ENCODE peak calls at places on chromosomes 1 and 21, in seven cellular contexts. One of them, this sample, is unnamed.

GRCh38 chr1:193322218-193322617 is 135.8 kb upstream of the B3GALT2 start:
- DNase-seq in fibroblast of pulmonary artery: peak
- DNase-seq in fibroblast of mammary gland: peak
- DNase-seq in tibial artery: no peak
- DNase-seq in right lobe of liver: no peak
- DNase-seq in cardiac muscle cell: peak
- DNase-seq in psoas muscle: no peak
- DNase-seq in this sample: peak

GRCh38 chr1:119870917-119871486 is 25.3 kb downstream of the ADAM30 start:
- DNase-seq in fibroblast of pulmonary artery: peak
- DNase-seq in fibroblast of mammary gland: peak
- DNase-seq in tibial artery: peak
- DNase-seq in right lobe of liver: peak
- DNase-seq in cardiac muscle cell: peak
- DNase-seq in psoas muscle: peak
- DNase-seq in this sample: peak

GRCh38 chr1:212518188-212518951 is 85.7 kb downstream of the NENF start:
- DNase-seq in fibroblast of pulmonary artery: peak
- DNase-seq in fibroblast of mammary gland: peak
- DNase-seq in tibial artery: peak
- DNase-seq in right lobe of liver: peak
- DNase-seq in cardiac muscle cell: peak
- DNase-seq in psoas muscle: peak
- DNase-seq in this sample: peak

GRCh38 chr1:43978264-43978550 is 803 bp upstream of the B4GALT2 start:
- DNase-seq in fibroblast of pulmonary artery: no peak
- DNase-seq in fibroblast of mammary gland: no peak
- DNase-seq in tibial artery: no peak
- DNase-seq in right lobe of liver: peak
- DNase-seq in cardiac muscle cell: no peak
- DNase-seq in psoas muscle: no peak
- DNase-seq in this sample: no peak

GRCh38 chr21:42155045-42155855 is 63.7 kb upstream of the ABCG1 start:
- DNase-seq in fibroblast of pulmonary artery: no peak
- DNase-seq in fibroblast of mammary gland: no peak
- DNase-seq in tibial artery: no peak
- DNase-seq in right lobe of liver: no peak
- DNase-seq in cardiac muscle cell: no peak
- DNase-seq in psoas muscle: no peak
- DNase-seq in this sample: no peak

GRCh38 chr1:3597599-3597964 is 13.7 kb downstream of the MEGF6 start:
- DNase-seq in fibroblast of pulmonary artery: no peak
- DNase-seq in fibroblast of mammary gland: no peak
- DNase-seq in tibial artery: no peak
- DNase-seq in right lobe of liver: no peak
- DNase-seq in cardiac muscle cell: no peak
- DNase-seq in psoas muscle: no peak
- DNase-seq in this sample: no peak

GRCh38 chr1:171501305-171502021 is 16.1 kb downstream of the PRRC2C start:
- DNase-seq in fibroblast of pulmonary artery: no peak
- DNase-seq in fibroblast of mammary gland: no peak
- DNase-seq in tibial artery: no peak
- DNase-seq in right lobe of liver: no peak
- DNase-seq in cardiac muscle cell: no peak
- DNase-seq in psoas muscle: no peak
- DNase-seq in this sample: no peak

GRCh38 chr1:20072771-20073170 is 2.8 kb downstream of the PLA2G5 start:
- DNase-seq in fibroblast of pulmonary artery: no peak
- DNase-seq in fibroblast of mammary gland: no peak
- DNase-seq in tibial artery: no peak
- DNase-seq in right lobe of liver: no peak
- DNase-seq in cardiac muscle cell: no peak
- DNase-seq in psoas muscle: no peak
- DNase-seq in this sample: no peak

GRCh38 chr21:15826908-15827601 is 97.3 kb downstream of the USP25 start:
- DNase-seq in fibroblast of pulmonary artery: no peak
- DNase-seq in fibroblast of mammary gland: no peak
- DNase-seq in tibial artery: no peak
- DNase-seq in right lobe of liver: no peak
- DNase-seq in cardiac muscle cell: no peak
- DNase-seq in psoas muscle: peak
- DNase-seq in this sample: no peak

GRCh38 chr1:160612613-160613218 is 33.4 kb upstream of the CD84 start:
- DNase-seq in fibroblast of pulmonary artery: no peak
- DNase-seq in fibroblast of mammary gland: no peak
- DNase-seq in tibial artery: no peak
- DNase-seq in right lobe of liver: no peak
- DNase-seq in cardiac muscle cell: no peak
- DNase-seq in psoas muscle: no peak
- DNase-seq in this sample: no peak

GRCh38 chr1:10186453-10187319 is 23.7 kb upstream of the KIF1B start:
- DNase-seq in fibroblast of pulmonary artery: no peak
- DNase-seq in fibroblast of mammary gland: peak
- DNase-seq in tibial artery: no peak
- DNase-seq in right lobe of liver: no peak
- DNase-seq in cardiac muscle cell: no peak
- DNase-seq in psoas muscle: no peak
- DNase-seq in this sample: no peak

GRCh38 chr21:15096146-15096545 is 31.3 kb upstream of the NRIP1 start:
- DNase-seq in fibroblast of pulmonary artery: no peak
- DNase-seq in fibroblast of mammary gland: no peak
- DNase-seq in tibial artery: no peak
- DNase-seq in right lobe of liver: no peak
- DNase-seq in cardiac muscle cell: no peak
- DNase-seq in psoas muscle: no peak
- DNase-seq in this sample: no peak

GRCh38 chr1:22808186-22808845 is 97.7 kb downstream of the EPHB2 start:
- DNase-seq in fibroblast of pulmonary artery: peak
- DNase-seq in fibroblast of mammary gland: peak
- DNase-seq in tibial artery: no peak
- DNase-seq in right lobe of liver: no peak
- DNase-seq in cardiac muscle cell: peak
- DNase-seq in psoas muscle: no peak
- DNase-seq in this sample: no peak

GRCh38 chr1:176058686-176059085 is 148.4 kb downstream of the COP1 start:
- DNase-seq in fibroblast of pulmonary artery: no peak
- DNase-seq in fibroblast of mammary gland: no peak
- DNase-seq in tibial artery: no peak
- DNase-seq in right lobe of liver: no peak
- DNase-seq in cardiac muscle cell: no peak
- DNase-seq in psoas muscle: no peak
- DNase-seq in this sample: no peak

GRCh38 chr1:25253911-25254310 is 6.7 kb upstream of the RSRP1 start:
- DNase-seq in fibroblast of pulmonary artery: no peak
- DNase-seq in fibroblast of mammary gland: no peak
- DNase-seq in tibial artery: no peak
- DNase-seq in right lobe of liver: no peak
- DNase-seq in cardiac muscle cell: no peak
- DNase-seq in psoas muscle: no peak
- DNase-seq in this sample: peak

GRCh38 chr1:112866151-112866550 is 89.8 kb downstream of the SLC16A1 start:
- DNase-seq in fibroblast of pulmonary artery: peak
- DNase-seq in fibroblast of mammary gland: peak
- DNase-seq in tibial artery: no peak
- DNase-seq in right lobe of liver: no peak
- DNase-seq in cardiac muscle cell: peak
- DNase-seq in psoas muscle: no peak
- DNase-seq in this sample: peak

DNA sequence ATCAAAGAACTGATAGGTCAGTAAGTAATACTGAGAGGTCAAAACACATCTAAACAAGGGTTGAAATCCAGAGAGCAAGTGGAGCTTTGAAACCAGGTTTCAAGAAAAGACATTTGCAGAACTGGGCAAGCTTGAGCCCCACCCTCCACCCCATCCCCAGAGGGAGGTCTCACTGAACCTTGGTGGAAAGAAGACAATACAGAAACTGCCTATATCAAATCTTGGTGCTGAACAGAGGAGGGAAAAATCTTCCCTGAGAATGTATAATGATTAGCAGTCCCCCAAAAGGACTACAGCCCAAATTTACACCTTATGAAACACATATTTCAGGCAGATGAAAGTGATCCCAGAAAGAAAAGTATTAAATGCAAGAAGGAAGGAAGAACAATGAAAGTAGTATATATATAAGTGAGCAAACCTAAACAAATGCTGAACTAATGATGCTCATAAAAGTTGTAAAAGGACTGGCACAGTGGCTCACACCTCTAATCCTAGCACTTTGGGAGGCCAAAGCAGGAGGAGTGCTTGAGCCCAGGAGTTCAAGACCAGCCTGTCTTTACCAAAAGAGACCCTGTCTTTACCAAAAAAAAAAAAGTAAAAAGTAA is 12.4 kb downstream of the ZBTB17 start:
- DNase-seq in fibroblast of pulmonary artery: no peak
- DNase-seq in fibroblast of mammary gland: no peak
- DNase-seq in tibial artery: no peak
- DNase-seq in right lobe of liver: no peak
- DNase-seq in cardiac muscle cell: no peak
- DNase-seq in psoas muscle: no peak
- DNase-seq in this sample: no peak
- H3K4me3 ChIP-seq in fibroblast of pulmonary artery: no peak
- H3K4me3 ChIP-seq in fibroblast of mammary gland: no peak
- H3K4me3 ChIP-seq in tibial artery: no peak
- H3K4me3 ChIP-seq in right lobe of liver: no peak
- H3K4me3 ChIP-seq in cardiac muscle cell: no peak
- H3K4me3 ChIP-seq in psoas muscle: no peak
- H3K4me3 ChIP-seq in this sample: no peak

GRCh38 chr1:183238071-183238470 is 52.0 kb downstream of the LAMC2 start:
- DNase-seq in fibroblast of pulmonary artery: no peak
- DNase-seq in fibroblast of mammary gland: peak
- DNase-seq in tibial artery: no peak
- DNase-seq in right lobe of liver: no peak
- DNase-seq in cardiac muscle cell: peak
- DNase-seq in psoas muscle: no peak
- DNase-seq in this sample: peak

GRCh38 chr1:183237046-183237445 is 51.0 kb downstream of the LAMC2 start:
- DNase-seq in fibroblast of pulmonary artery: no peak
- DNase-seq in fibroblast of mammary gland: no peak
- DNase-seq in tibial artery: no peak
- DNase-seq in right lobe of liver: no peak
- DNase-seq in cardiac muscle cell: no peak
- DNase-seq in psoas muscle: no peak
- DNase-seq in this sample: no peak

GRCh38 chr1:183239793-183240625 is 53.9 kb downstream of the LAMC2 start:
- DNase-seq in fibroblast of pulmonary artery: no peak
- DNase-seq in fibroblast of mammary gland: no peak
- DNase-seq in tibial artery: no peak
- DNase-seq in right lobe of liver: no peak
- DNase-seq in cardiac muscle cell: peak
- DNase-seq in psoas muscle: peak
- DNase-seq in this sample: no peak

GRCh38 chr1:183241446-183241845 is 55.4 kb downstream of the LAMC2 start:
- DNase-seq in fibroblast of pulmonary artery: no peak
- DNase-seq in fibroblast of mammary gland: peak
- DNase-seq in tibial artery: no peak
- DNase-seq in right lobe of liver: no peak
- DNase-seq in cardiac muscle cell: peak
- DNase-seq in psoas muscle: no peak
- DNase-seq in this sample: peak

DNA sequence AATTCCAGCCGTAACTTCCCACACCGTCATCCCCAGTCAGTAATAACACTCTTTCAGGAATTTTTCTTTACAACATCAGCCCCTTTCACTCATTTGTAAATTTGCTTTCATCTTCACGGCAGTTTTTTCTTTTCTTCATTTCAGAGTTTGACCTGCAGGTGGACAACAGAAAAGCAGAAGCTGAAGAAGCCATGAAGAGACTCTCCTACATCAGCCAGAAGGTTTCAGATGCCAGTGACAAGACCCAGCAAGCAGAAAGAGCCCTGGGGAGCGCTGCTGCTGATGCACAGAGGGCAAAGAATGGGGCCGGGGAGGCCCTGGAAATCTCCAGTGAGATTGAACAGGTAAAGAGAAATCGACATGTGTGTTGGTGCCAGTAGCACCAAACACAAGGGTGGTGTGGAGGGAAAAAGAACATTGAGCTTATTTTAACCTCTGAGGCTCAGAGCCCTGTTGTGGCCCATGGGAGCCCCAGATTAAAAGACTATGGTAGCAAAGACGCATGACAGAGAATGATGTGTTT is 53.2 kb downstream of the LAMC2 start:
- DNase-seq in fibroblast of pulmonary artery: no peak
- DNase-seq in fibroblast of mammary gland: no peak
- DNase-seq in tibial artery: no peak
- DNase-seq in right lobe of liver: no peak
- DNase-seq in cardiac muscle cell: no peak
- DNase-seq in psoas muscle: no peak
- DNase-seq in this sample: no peak
- TF ChIP-seq CTCF in fibroblast of pulmonary artery: no peak
- TF ChIP-seq CTCF in fibroblast of mammary gland: no peak
- TF ChIP-seq CTCF in tibial artery: no peak
- TF ChIP-seq CTCF in right lobe of liver: no peak
- TF ChIP-seq CTCF in cardiac muscle cell: no peak
- TF ChIP-seq CTCF in psoas muscle: no peak
- TF ChIP-seq CTCF in this sample: no peak

GRCh38 chr1:245822997-245823396 is 668.2 kb downstream of the KIF26B start:
- DNase-seq in fibroblast of pulmonary artery: peak
- DNase-seq in fibroblast of mammary gland: peak
- DNase-seq in tibial artery: no peak
- DNase-seq in right lobe of liver: no peak
- DNase-seq in cardiac muscle cell: peak
- DNase-seq in psoas muscle: no peak
- DNase-seq in this sample: peak
- H3K4me3 ChIP-seq in fibroblast of pulmonary artery: no peak
- H3K4me3 ChIP-seq in fibroblast of mammary gland: peak
- H3K4me3 ChIP-seq in tibial artery: no peak
- H3K4me3 ChIP-seq in right lobe of liver: no peak
- H3K4me3 ChIP-seq in cardiac muscle cell: no peak
- H3K4me3 ChIP-seq in psoas muscle: no peak
- H3K4me3 ChIP-seq in this sample: no peak

DNA sequence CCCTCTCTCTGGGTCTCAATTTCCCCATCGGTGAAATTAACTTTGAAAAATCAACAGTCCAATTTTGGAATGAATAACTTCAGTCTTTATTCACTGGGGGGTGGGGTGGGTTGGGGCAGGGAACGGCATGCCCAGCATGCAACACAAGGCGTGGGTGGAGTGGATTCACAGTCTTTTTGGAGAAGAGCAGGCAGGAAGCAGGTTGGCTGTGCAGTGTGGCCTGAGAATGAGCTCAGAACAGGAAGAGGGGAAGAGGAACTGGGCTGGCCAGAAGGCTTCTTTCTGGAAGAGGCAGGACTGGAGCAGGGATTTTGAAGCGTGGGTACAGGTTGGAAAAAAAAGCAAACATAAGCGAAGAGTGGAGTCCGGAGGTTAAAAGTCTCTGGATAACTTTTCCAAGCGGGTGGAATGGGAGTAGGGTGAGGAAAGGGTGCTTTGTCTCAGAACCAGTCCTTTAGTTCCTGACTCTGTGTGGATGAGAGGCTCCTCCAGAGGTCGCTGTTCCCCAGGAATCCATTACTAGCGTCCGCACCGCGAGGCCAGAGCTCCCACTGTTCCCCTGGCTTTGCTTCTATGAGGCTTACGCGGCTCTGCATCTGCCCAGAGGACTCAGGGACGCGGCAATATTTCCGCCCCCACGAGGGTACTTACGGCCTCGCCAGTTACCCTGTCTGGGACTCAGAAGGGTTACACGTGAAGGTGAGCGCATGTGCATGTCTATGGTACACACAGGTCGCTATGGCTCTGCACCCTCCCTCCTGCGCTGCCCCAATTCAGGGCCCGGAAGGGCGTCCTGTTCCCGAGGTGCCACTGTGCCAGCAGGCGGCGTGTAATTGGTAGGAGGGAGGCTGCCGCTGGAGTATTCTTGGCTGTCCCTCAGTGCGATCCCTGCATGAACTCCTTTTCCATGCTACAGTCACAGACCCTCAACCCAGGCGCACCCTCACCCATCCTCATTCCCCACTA is 5.5 kb upstream of the FOXD2 start:
- DNase-seq in fibroblast of pulmonary artery: peak
- DNase-seq in fibroblast of mammary gland: peak
- DNase-seq in tibial artery: peak
- DNase-seq in right lobe of liver: no peak
- DNase-seq in cardiac muscle cell: peak
- DNase-seq in psoas muscle: peak
- DNase-seq in this sample: peak
- TF ChIP-seq CTCF in fibroblast of pulmonary artery: peak
- TF ChIP-seq CTCF in fibroblast of mammary gland: peak
- TF ChIP-seq CTCF in tibial artery: peak
- TF ChIP-seq CTCF in right lobe of liver: peak
- TF ChIP-seq CTCF in cardiac muscle cell: peak
- TF ChIP-seq CTCF in psoas muscle: peak
- TF ChIP-seq CTCF in this sample: peak

This sample was measured in fibroblast of villous mesenchyme.